ENCODE peak calls at places on chromosome 20, in seven cellular contexts. G, P, U, H, L, X and F are unnamed samples.

GRCh38 chr20:51532577-51533191 is 9.8 kb downstream of the NFATC2 start:
- DNase-seq in P (no peak), H (peak; percentile 72), G (no peak), X (no peak), L (no peak), U (peak; percentile 14), F (no peak)

GRCh38 chr20:33262658-33263065 is 20.4 kb upstream of the BPIFB1 start:
- DNase-seq in X (peak; percentile 6), P (peak; percentile 86), H (peak; percentile 47), L (no peak), U (peak; percentile 76), G (peak; percentile 54), F (peak; percentile 65)

GRCh38 chr20:12528591-12529041 is 480.2 kb upstream of the SPTLC3 start:
- DNase-seq in P (no peak), L (no peak), X (no peak), G (no peak), U (no peak), H (no peak), F (no peak)

GRCh38 chr20:13042458-13042794 is 33.7 kb downstream of the SPTLC3 start:
- DNase-seq in H (no peak), U (no peak), L (no peak), P (no peak), G (no peak), X (no peak), F (no peak)

GRCh38 chr20:14064921-14065320 is 69.6 kb downstream of the MACROD2 start:
- DNase-seq in U (no peak), G (no peak), H (no peak), X (no peak), P (no peak), L (no peak), F (no peak)

GRCh38 chr20:63737940-63738686 is 1.5 kb upstream of the SLC2A4RG start:
- DNase-seq in P (peak; percentile 63), L (peak; percentile 95), X (no peak), G (no peak), U (no peak), H (no peak), F (no peak)

GRCh38 chr20:38173237-38174156 is 8.4 kb upstream of the TGM2 start:
- DNase-seq in L (no peak), G (peak; percentile 86), P (peak; percentile 82), U (peak; percentile 84), X (peak; percentile 43), H (peak; percentile 95), F (peak; percentile 86)

GRCh38 chr20:62651285-62652021 is 9.2 kb downstream of the SLCO4A1 start:
- DNase-seq in P (peak; percentile 65), H (no peak), X (no peak), U (peak; percentile 61), L (no peak), G (peak; percentile 64), F (peak; percentile 50)

GRCh38 chr20:37337208-37337955 is 8.6 kb upstream of the SRC start:
- DNase-seq in P (no peak), X (no peak), L (no peak), H (no peak), U (no peak), G (no peak), F (no peak)

GRCh38 chr20:50759678-50760077 is 28.3 kb downstream of the PARD6B start:
- DNase-seq in U (no peak), X (no peak), P (no peak), L (no peak), G (no peak), H (no peak), F (no peak)

GRCh38 chr20:23654005-23654404 is 16.2 kb upstream of the CST3 start:
- DNase-seq in U (no peak), H (no peak), L (no peak), X (no peak), P (no peak), G (no peak), F (no peak)

GRCh38 chr20:15789083-15789482 is 784.2 kb downstream of the KIF16B start:
- DNase-seq in U (no peak), L (no peak), G (no peak), X (no peak), H (no peak), P (no peak), F (no peak)

GRCh38 chr20:48747840-48748416 is 79.9 kb downstream of the PREX1 start:
- DNase-seq in U (no peak), L (no peak), P (no peak), X (no peak), H (no peak), G (no peak), F (no peak)

GRCh38 chr20:25273541-25274358 is 25.9 kb downstream of the PYGB start:
- DNase-seq in H (no peak), P (no peak), L (no peak), G (no peak), U (no peak), X (no peak), F (no peak)

GRCh38 chr20:16243470-16243869 is 329.8 kb downstream of the KIF16B start:
- DNase-seq in L (no peak), G (no peak), H (no peak), X (no peak), P (no peak), U (no peak), F (no peak)

GRCh38 chr20:2307136-2307535 is 11.3 kb downstream of the TGM3 start:
- DNase-seq in L (no peak), G (no peak), H (no peak), X (no peak), P (no peak), U (no peak), F (no peak)

GRCh38 chr20:14879020-14879697 is 541.7 kb upstream of the FLRT3 start:
- DNase-seq in X (peak; percentile 4), H (peak; percentile 81), P (peak; percentile 13), G (peak; percentile 12), L (no peak), U (peak; percentile 11), F (peak; percentile 70)

GRCh38 chr20:50655325-50655880 is 35.9 kb downstream of the RIPOR3 start:
- DNase-seq in P (peak; percentile 76), U (peak; percentile 96), L (peak; percentile 82), H (peak; percentile 75), G (peak; percentile 98), X (peak; percentile 93), F (peak; percentile 90)

GRCh38 chr20:38779247-38780097 is 26.0 kb upstream of the PPP1R16B start:
- DNase-seq in G (no peak), X (no peak), P (peak; percentile 60), L (no peak), H (no peak), U (no peak), F (no peak)

GRCh38 chr20:62665826-62666735 is 23.8 kb downstream of the SLCO4A1 start:
- DNase-seq in X (no peak), P (no peak), G (no peak), U (no peak), L (no peak), H (no peak), F (no peak)

GRCh38 chr20:24721891-24722530 is 227.1 kb upstream of the CST7 start:
- DNase-seq in L (no peak), U (no peak), G (no peak), X (no peak), P (no peak), H (no peak), F (no peak)

DNA sequence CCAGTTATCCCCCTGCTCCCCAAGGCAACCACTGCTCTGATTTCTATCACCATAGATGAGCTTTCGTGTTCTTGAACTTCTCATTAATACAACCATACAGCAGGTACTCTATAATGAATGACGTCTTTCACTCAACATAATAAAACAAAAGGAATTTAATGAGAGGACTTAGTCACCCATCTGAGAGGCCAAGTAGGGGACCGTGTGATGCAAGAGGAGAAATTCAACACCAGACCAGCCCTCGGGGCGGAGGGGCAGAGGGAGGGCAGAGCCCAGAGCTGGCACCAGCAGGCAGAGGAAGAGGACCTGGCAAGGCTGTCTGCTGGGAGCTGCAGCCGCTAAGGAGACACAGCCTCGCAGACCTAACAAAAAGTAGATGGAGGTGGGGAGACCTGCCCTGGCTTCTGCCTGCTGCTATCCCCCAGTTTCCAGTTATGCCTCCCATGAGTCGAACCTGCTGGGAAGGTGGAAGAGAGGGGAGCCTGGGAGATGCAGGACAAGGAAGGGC is 13.7 kb downstream of the CCN5 start:
- DNase-seq in L (peak; percentile 65), H (peak; percentile 66), P (peak; percentile 71), X (no peak), G (peak; percentile 73), U (peak; percentile 87), F (peak; percentile 80)
- H3K4me3 ChIP-seq in L (no peak overlapping the region), H (no peak overlapping the region), P (no peak overlapping the region), X (no peak overlapping the region), G (no peak overlapping the region), U (no peak overlapping the region), F (no peak overlapping the region)

DNA sequence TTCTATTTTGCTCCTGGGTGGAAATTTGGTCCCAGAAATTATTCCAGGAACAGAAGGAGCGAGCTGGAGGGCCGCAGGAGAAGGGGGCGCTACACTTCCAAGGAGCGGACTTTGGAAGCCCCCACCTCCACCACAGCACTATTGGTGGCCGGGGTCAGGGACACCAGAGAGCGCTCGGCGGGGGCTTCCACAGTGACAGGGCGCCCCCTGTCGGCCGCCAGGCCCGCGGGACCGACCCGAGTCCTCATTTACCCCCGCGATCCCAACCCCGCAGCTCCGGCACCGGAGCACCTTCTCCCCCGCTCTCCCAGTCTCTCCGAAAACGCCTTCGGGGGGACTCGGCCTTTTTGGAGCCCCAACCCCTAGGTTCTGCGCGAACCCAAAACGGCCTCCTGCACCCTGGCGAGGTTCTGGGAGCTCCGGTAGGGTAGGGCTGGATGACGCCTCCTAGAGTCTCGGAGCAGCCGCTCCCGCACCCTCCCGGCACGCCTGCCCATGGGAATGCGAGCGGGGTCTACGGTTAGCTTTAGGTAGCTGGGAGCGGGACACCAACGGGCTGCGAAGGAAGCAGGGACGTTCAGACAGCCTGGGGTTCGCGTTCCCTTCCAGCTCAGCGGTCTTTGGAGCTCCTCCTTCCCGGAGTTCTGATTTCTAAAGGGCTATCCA is 2.4 kb upstream of the FOXA2 start:
- DNase-seq in G (no peak), U (peak; percentile 10), X (no peak), L (peak; percentile 81), P (peak; percentile 81), H (no peak), F (no peak)
- TF ChIP-seq CTCF in G (peak; percentile 52), U (peak; percentile 44), X (peak; percentile 27), L (peak; percentile 92), P (peak; percentile 73), H (no peak), F (peak; percentile 43)

GRCh38 chr20:571754-572331 is 28.3 kb upstream of the CSNK2A1 start:
- DNase-seq in L (no peak), X (no peak), H (peak; percentile 13), P (peak; percentile 53), G (peak; percentile 11), U (peak; percentile 62), F (peak; percentile 16)
- H3K4me3 ChIP-seq in L (no peak overlapping the region), X (no peak overlapping the region), H (no peak overlapping the region), P (no peak overlapping the region), G (no peak overlapping the region), U (no peak overlapping the region), F (no peak overlapping the region)

GRCh38 chr20:60048634-60049578 is 90.7 kb downstream of the CDH26 start:
- DNase-seq in L (no peak), U (no peak), X (no peak), G (no peak), H (no peak), P (no peak), F (no peak)

GRCh38 chr20:60053125-60053812 is 95.0 kb downstream of the CDH26 start:
- DNase-seq in X (no peak), H (no peak), G (peak; percentile 8), P (no peak), U (no peak), L (no peak), F (no peak)

GRCh38 chr20:60049601-60050000 is 91.4 kb downstream of the CDH26 start:
- DNase-seq in G (no peak), X (no peak), U (no peak), H (peak; percentile 23), L (no peak), P (no peak), F (no peak)

GRCh38 chr20:60052322-60052721 is 94.1 kb downstream of the CDH26 start:
- DNase-seq in P (no peak), U (no peak), L (no peak), H (no peak), G (no peak), X (no peak), F (no peak)

GRCh38 chr20:60050193-60050960 is 92.2 kb downstream of the CDH26 start:
- DNase-seq in L (no peak), H (no peak), X (no peak), U (no peak), P (peak; percentile 66), G (no peak), F (no peak)
- TF ChIP-seq CTCF in L (peak; percentile 60), H (no peak), X (no peak), U (peak; percentile 4), P (peak; percentile 49), G (no peak), F (no peak)